ENCODE peak calls at places on chromosomes 5 and 9, in eight cellular contexts. Y, G, Z, R, Q, S, F and L are unnamed samples.

GRCh38 chr5:93735378-93735777 is 6.0 kb downstream of the POU5F2 start:
- DNase-seq in F (no peak), Y (no peak), Q (peak), R (peak), G (peak), S (peak), Z (no peak), L (no peak)

GRCh38 chr5:84381501-84382362 is 2.9 kb downstream of the EDIL3 start:
- DNase-seq in Y (no peak), Z (no peak), R (no peak), Q (no peak), F (no peak), G (peak), S (peak), L (no peak)

GRCh38 chr5:173963867-173964429 is 25.0 kb upstream of the C5orf47 start:
- DNase-seq in F (no peak), G (peak), Y (no peak), S (no peak), R (no peak), Q (no peak), Z (no peak), L (no peak)

GRCh38 chr5:137960141-137960540 is 70.9 kb downstream of the PKD2L2 start:
- DNase-seq in Y (no peak), Z (no peak), G (no peak), Q (peak), R (no peak), S (no peak), F (no peak), L (no peak)

GRCh38 chr5:159210306-159210722 is 961 bp upstream of the RNF145 start:
- DNase-seq in Z (no peak), Q (peak), R (no peak), F (no peak), G (peak), Y (no peak), S (peak), L (no peak)

GRCh38 chr5:38536968-38537367 is 19.5 kb downstream of the LIFR start:
- DNase-seq in Y (no peak), Q (no peak), R (no peak), F (no peak), Z (no peak), S (no peak), G (no peak), L (no peak)

GRCh38 chr9:88533951-88534455 is 975 bp upstream of the NXNL2 start:
- DNase-seq in G (peak), S (peak), Q (peak), F (peak), Y (no peak), R (no peak), Z (peak), L (no peak)

GRCh38 chr9:22238809-22239684 is 207.6 kb upstream of the DMRTA1 start:
- DNase-seq in R (no peak), Y (no peak), Q (peak), Z (no peak), F (no peak), G (peak), S (peak), L (no peak)

GRCh38 chr5:125117556-125117955 is 371.1 kb upstream of the ZNF608 start:
- DNase-seq in F (no peak), S (no peak), Q (no peak), Y (no peak), R (no peak), Z (no peak), G (no peak), L (no peak)

GRCh38 chr5:25393321-25393720 is 748.5 kb upstream of the CDH10 start:
- DNase-seq in Y (no peak), G (no peak), S (no peak), R (no peak), Q (no peak), Z (no peak), F (no peak), L (no peak)

GRCh38 chr9:14158911-14159310 is 155.0 kb downstream of the NFIB start:
- DNase-seq in R (no peak), G (peak), F (no peak), Q (peak), Z (no peak), Y (no peak), S (peak), L (no peak)

GRCh38 chr5:34656700-34657549 is 797 bp downstream of the RAI14 start:
- DNase-seq in Y (no peak), S (peak), Z (peak), R (no peak), Q (peak), G (peak), F (no peak), L (no peak)

GRCh38 chr5:94234987-94235386 is 383.4 kb downstream of the KIAA0825 start:
- DNase-seq in R (no peak), S (no peak), G (no peak), Y (no peak), F (no peak), Q (no peak), Z (no peak), L (no peak)

GRCh38 chr5:139742173-139742903 is 53.3 kb upstream of the PSD2 start:
- DNase-seq in F (no peak), S (no peak), Q (no peak), Y (no peak), R (no peak), G (no peak), Z (no peak), L (no peak)